ENCODE peak calls at places on chromosomes 7 and 10, in eight cellular contexts. E is suprapubic skin; F is trophoblast cell; D is CD8-positive, alpha-beta T cell; Z is BE2C; H is psoas muscle; G is breast epithelium; I is tibial artery. T is an unnamed sample. For H3K36me3 and H3K9me3, the result is how much of the 10 kb centered on the place peaks cover.

GRCh38 chr7:22860784-22861482 is 38.3 kb upstream of the TOMM7 start:
- DNase-seq in E (no peak), F (peak), D (no peak), Z (peak), H (no peak), G (no peak), I (no peak), T (no peak)

GRCh38 chr10:29253096-29254029 is 35.5 kb upstream of the LYZL1 start:
- DNase-seq in E (no peak), F (no peak), D (no peak), Z (no peak), H (peak), G (no peak), I (peak), T (no peak)

GRCh38 chr7:26681819-26682418 is 182.5 kb downstream of the SKAP2 start:
- DNase-seq in E (no peak), F (peak), D (peak), Z (no peak), H (no peak), G (no peak), I (no peak), T (no peak)

GRCh38 chr7:151658778-151659177 is 139.1 kb upstream of the RHEB start:
- DNase-seq in E (no peak), F (peak), D (no peak), Z (no peak), H (no peak), G (no peak), I (no peak), T (no peak)

GRCh38 chr7:74094224-74095095 is 10.9 kb downstream of the LIMK1 start:
- DNase-seq in E (peak), F (peak), D (peak), Z (peak), H (peak), G (peak), I (peak), T (peak)

GRCh38 chr10:78300526-78300925 is 266.9 kb downstream of the RPS24 start:
- DNase-seq in E (peak), F (no peak), D (no peak), Z (no peak), H (no peak), G (no peak), I (no peak), T (no peak)

GRCh38 chr7:91343420-91343819 is 79.2 kb downstream of the FZD1 start:
- DNase-seq in E (no peak), F (no peak), D (no peak), Z (no peak), H (no peak), G (no peak), I (no peak), T (no peak)

GRCh38 chr10:48625013-48625412 is 20.1 kb upstream of the ARHGAP22 start:
- DNase-seq in E (no peak), F (no peak), D (no peak), Z (no peak), H (no peak), G (no peak), I (no peak), T (no peak)

GRCh38 chr7:140752533-140752932 is 56.0 kb downstream of the NDUFB2 start:
- DNase-seq in E (no peak), F (no peak), D (no peak), Z (no peak), H (no peak), G (no peak), I (no peak), T (no peak)

GRCh38 chr7:87140271-87140748 is 11.9 kb upstream of the DMTF1 start:
- DNase-seq in E (no peak), F (peak), D (no peak), Z (no peak), H (no peak), G (no peak), I (no peak), T (no peak)

GRCh38 chr7:132964886-132965285 is 117.0 kb downstream of the CHCHD3 start:
- DNase-seq in E (no peak), F (no peak), D (no peak), Z (no peak), H (no peak), G (no peak), I (no peak), T (no peak)

GRCh38 chr7:464712-465461 is 54.8 kb downstream of the PDGFA start:
- DNase-seq in E (peak), F (peak), D (no peak), Z (no peak), H (no peak), G (peak), I (no peak), T (no peak)

GRCh38 chr10:55426138-55426537 is 625.1 kb upstream of the PCDH15 start:
- DNase-seq in E (no peak), F (no peak), D (no peak), Z (peak), H (no peak), G (no peak), I (no peak), T (no peak)

GRCh38 chr10:97648557-97649404 is 8.3 kb downstream of the PI4K2A start:
- DNase-seq in E (no peak), F (peak), D (peak), Z (no peak), H (no peak), G (no peak), I (peak), T (peak)

DNA sequence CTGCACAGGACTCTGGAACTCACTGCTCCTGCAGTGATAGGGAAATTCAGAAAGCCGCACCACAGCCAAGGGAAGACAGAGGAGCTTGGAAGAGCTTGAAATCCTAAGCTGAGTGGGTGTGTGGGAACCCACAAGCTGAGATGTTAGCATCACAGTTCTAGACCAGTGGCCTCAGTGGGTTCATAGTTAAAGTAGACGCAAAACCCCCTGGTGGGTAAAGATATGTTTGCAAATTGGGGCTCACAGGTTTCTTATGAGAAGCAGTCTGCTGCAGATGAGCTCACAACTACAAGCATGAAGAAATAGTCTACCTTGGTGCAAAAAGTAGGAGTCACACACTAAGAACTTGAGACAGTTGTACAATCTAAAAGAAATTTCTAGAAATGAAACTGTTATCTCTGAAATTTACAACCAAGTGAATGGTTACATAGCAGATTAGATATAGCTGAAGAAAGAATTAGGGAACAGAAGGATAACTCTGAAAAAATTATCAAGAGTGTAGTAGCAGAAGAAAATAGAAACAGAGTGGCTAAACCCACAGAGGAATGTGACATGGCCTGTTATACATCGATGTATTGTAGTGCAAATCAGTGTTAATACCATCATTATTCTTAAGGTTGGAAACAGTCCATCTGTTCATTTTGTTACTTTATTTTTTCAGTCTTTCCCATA is 77.2 kb downstream of the DYNC2I1 start:
- DNase-seq in E (no peak), F (peak), D (no peak), Z (no peak), H (no peak), G (no peak), I (no peak), T (no peak)
- H3K36me3 ChIP-seq in E (half or more), F (under half), D (under half), Z (under half), H (under half), G (under half), I (half or more), T (under half)

GRCh38 chr7:31957756-31958155 is 112.5 kb downstream of the PDE1C start:
- DNase-seq in E (no peak), F (no peak), D (no peak), Z (no peak), H (no peak), G (no peak), I (no peak), T (no peak)

GRCh38 chr7:31958216-31958615 is 112.0 kb downstream of the PDE1C start:
- DNase-seq in E (no peak), F (no peak), D (no peak), Z (no peak), H (no peak), G (no peak), I (no peak), T (peak)

GRCh38 chr7:31962246-31962645 is 108.0 kb downstream of the PDE1C start:
- DNase-seq in E (no peak), F (no peak), D (no peak), Z (no peak), H (no peak), G (no peak), I (no peak), T (no peak)

GRCh38 chr7:31963569-31964175 is 106.5 kb downstream of the PDE1C start:
- DNase-seq in E (no peak), F (no peak), D (no peak), Z (no peak), H (no peak), G (no peak), I (no peak), T (no peak)
- H3K4me3 ChIP-seq in E (no peak), F (no peak), D (no peak), Z (no peak), H (no peak), G (no peak), I (no peak), T (no peak)

GRCh38 chr10:37948210-37948609 is 28.2 kb downstream of the ZNF25 start:
- DNase-seq in E (no peak), F (no peak), D (no peak), Z (no peak), H (no peak), G (no peak), I (no peak), T (peak)

GRCh38 chr10:37952926-37953325 is 23.5 kb downstream of the ZNF25 start:
- DNase-seq in E (no peak), F (peak), D (no peak), Z (no peak), H (no peak), G (no peak), I (no peak), T (no peak)

GRCh38 chr10:37947526-37947925 is 28.9 kb downstream of the ZNF25 start:
- DNase-seq in E (no peak), F (no peak), D (no peak), Z (no peak), H (no peak), G (no peak), I (no peak), T (no peak)

GRCh38 chr10:37957841-37958240 is 18.6 kb downstream of the ZNF25 start:
- DNase-seq in E (no peak), F (peak), D (no peak), Z (no peak), H (no peak), G (no peak), I (no peak), T (no peak)

DNA sequence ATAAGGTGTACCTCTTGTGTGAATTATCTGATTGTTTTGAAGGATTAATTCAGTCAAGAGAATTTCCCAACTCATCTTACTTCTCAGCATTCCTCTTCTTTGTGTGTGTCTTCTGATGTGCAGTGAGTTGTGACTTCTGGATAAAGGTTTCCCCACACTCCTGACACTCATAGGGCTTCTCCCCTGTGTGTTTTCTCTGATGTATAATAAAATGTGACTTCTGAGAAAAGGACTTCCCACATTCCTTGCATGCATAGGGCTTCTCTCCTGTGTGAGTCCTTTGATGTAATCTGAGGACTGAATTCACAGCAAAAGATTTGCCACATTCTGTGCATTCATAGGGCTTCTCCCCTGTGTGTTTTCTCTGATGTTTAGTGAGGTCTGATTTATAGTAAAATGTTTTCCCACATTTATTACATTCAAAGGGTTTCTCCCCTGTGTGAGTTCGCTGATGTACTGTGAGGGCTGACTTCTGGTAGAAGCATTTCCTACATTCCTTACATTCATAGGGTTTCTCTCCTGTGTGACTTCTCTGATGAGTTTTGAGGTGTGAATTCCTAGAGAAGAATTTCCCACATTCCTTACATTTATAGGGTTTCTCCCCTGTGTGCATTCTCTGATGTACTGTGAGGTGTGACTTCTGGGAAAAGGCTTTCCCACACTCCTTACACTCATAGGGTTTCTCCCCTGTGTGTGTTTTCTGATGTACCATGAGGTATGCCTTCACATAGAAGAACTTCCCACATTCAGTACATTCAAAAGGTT is 24.2 kb downstream of the ZNF25 start:
- DNase-seq in E (no peak), F (peak), D (no peak), Z (no peak), H (no peak), G (no peak), I (no peak), T (no peak)
- H3K9me3 ChIP-seq in E (under half), F (under half), D (under half), Z (under half), H (under half), G (under half), I (under half), T (under half)

GRCh38 chr7:44569958-44570357 is 3.8 kb downstream of the DDX56 start:
- DNase-seq in E (peak), F (no peak), D (no peak), Z (no peak), H (no peak), G (no peak), I (no peak), T (no peak)
- H3K36me3 ChIP-seq in E (half or more), F (half or more), D (half or more), Z (half or more), H (under half), G (under half), I (half or more), T (half or more)

GRCh38 chr7:77327932-77328628 is 88.1 kb downstream of the GSAP start:
- DNase-seq in E (no peak), F (no peak), D (no peak), Z (no peak), H (no peak), G (no peak), I (no peak), T (peak)
- H3K4me3 ChIP-seq in E (peak), F (no peak), D (no peak), Z (no peak), H (no peak), G (no peak), I (no peak), T (no peak)

DNA sequence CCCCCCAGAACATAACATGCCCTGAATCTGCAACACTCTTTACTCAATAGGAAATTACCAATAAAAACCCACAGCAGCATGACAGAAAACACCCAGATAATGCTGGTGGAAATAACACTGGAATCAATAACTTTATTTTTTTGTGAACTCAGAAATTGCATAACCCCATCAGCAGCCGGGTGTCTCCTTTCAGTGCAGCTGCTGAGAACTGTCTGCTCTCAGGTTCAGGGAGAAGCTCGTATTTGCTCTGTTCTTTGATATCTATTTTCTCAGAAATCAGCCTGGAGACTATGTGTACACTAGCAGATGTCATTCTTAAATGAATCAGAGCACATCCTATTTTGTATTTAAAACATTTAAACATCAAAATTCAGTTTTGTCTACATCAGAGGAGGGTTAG is 506.0 kb downstream of the POM121L12 start:
- DNase-seq in E (no peak), F (no peak), D (no peak), Z (peak), H (no peak), G (no peak), I (no peak), T (no peak)
- H3K9me3 ChIP-seq in E (under half), F (under half), D (under half), Z (under half), H (under half), G (under half), I (under half), T (under half)

GRCh38 chr7:98921608-98922372 is 43.5 kb downstream of the TRRAP start:
- DNase-seq in E (no peak), F (no peak), D (no peak), Z (no peak), H (no peak), G (no peak), I (no peak), T (no peak)
- H3K36me3 ChIP-seq in E (half or more), F (half or more), D (half or more), Z (half or more), H (under half), G (under half), I (half or more), T (under half)

GRCh38 chr10:100723769-100724530 is 21.4 kb upstream of the PAX2 start:
- DNase-seq in E (no peak), F (no peak), D (no peak), Z (no peak), H (no peak), G (no peak), I (no peak), T (no peak)
- H3K4me3 ChIP-seq in E (no peak), F (no peak), D (no peak), Z (peak), H (peak), G (no peak), I (no peak), T (no peak)

T was measured in astrocyte.